ENCODE peak calls at places on chromosomes 1 and 21, in eight cellular contexts. W is PC-3, U is uterus, V is fibroblast of lung, E is fibroblast of mammary gland, G is A549, S is mammary epithelial cell, N is A673. C is an unnamed sample.

GRCh38 chr1:67909776-67910175 is 76.5 kb upstream of the GNG12 start:
- DNase-seq in W (no peak), U (no peak), V (no peak), E (no peak), G (no peak), S (no peak), N (no peak), C (no peak)

GRCh38 chr1:37946703-37947360 is at the start of gene INPP5B:
- DNase-seq in W (no peak), U (peak; percentile 83), V (peak; percentile 85), E (peak; percentile 85), G (peak; percentile 84), S (no peak), N (peak; percentile 88), C (peak; percentile 89)

GRCh38 chr21:43984905-43985689 is 27.0 kb upstream of the TRAPPC10 start:
- DNase-seq in W (no peak), U (no peak), V (peak; percentile 11), E (peak; percentile 10), G (no peak), S (no peak), N (no peak), C (no peak)

GRCh38 chr1:117802546-117803257 is 126.7 kb downstream of the GDAP2 start:
- DNase-seq in W (no peak), U (no peak), V (peak; percentile 10), E (peak; percentile 69), G (no peak), S (peak; percentile 28), N (peak; percentile 70), C (no peak)

GRCh38 chr1:108503062-108503740 is 53.1 kb downstream of the NBPF6 start:
- DNase-seq in W (peak; percentile 79), U (no peak), V (peak; percentile 90), E (peak; percentile 58), G (peak; percentile 73), S (no peak), N (no peak), C (no peak)

GRCh38 chr1:245580651-245581050 is 425.9 kb downstream of the KIF26B start:
- DNase-seq in W (no peak), U (no peak), V (no peak), E (no peak), G (no peak), S (no peak), N (no peak), C (no peak)

GRCh38 chr1:184597652-184598357 is 156.9 kb downstream of the EDEM3 start:
- DNase-seq in W (no peak), U (no peak), V (no peak), E (peak; percentile 35), G (no peak), S (no peak), N (no peak), C (no peak)

GRCh38 chr1:237211031-237211430 is 169.0 kb downstream of the RYR2 start:
- DNase-seq in W (no peak), U (no peak), V (no peak), E (no peak), G (no peak), S (no peak), N (no peak), C (no peak)

GRCh38 chr1:109885589-109885988 is 25.1 kb upstream of the CSF1 start:
- DNase-seq in W (no peak), U (no peak), V (no peak), E (no peak), G (no peak), S (no peak), N (no peak), C (peak; percentile 65)

GRCh38 chr1:220666349-220666748 is 23.8 kb upstream of the C1orf115 start:
- DNase-seq in W (no peak), U (no peak), V (no peak), E (no peak), G (no peak), S (no peak), N (no peak), C (no peak)

GRCh38 chr21:36425286-36425685 is 40.1 kb downstream of the CHAF1B start:
- DNase-seq in W (no peak), U (no peak), V (peak; percentile 80), E (peak; percentile 62), G (no peak), S (no peak), N (no peak), C (no peak)

GRCh38 chr21:33069994-33070811 is at the start of gene OLIG1:
- DNase-seq in W (peak; percentile 56), U (no peak), V (peak; percentile 44), E (peak; percentile 8), G (peak; percentile 55), S (peak; percentile 32), N (peak; percentile 17), C (peak; percentile 95)

GRCh38 chr21:14383596-14384210 is 757 bp upstream of the HSPA13 start:
- DNase-seq in W (no peak), U (no peak), V (peak; percentile 31), E (peak; percentile 47), G (peak; percentile 16), S (no peak), N (peak; percentile 7), C (peak; percentile 58)

GRCh38 chr1:109181085-109181806 is 32.5 kb upstream of the SARS1 start:
- DNase-seq in W (peak; percentile 90), U (no peak), V (peak; percentile 61), E (peak; percentile 24), G (peak; percentile 89), S (no peak), N (no peak), C (no peak)

GRCh38 chr1:152654110-152654509 is 9.1 kb upstream of the LCE2D start:
- DNase-seq in W (peak; percentile 84), U (no peak), V (peak; percentile 10), E (peak; percentile 63), G (peak; percentile 62), S (peak; percentile 54), N (peak; percentile 76), C (peak; percentile 70)

GRCh38 chr1:214372092-214372491 is 91.1 kb downstream of the SMYD2 start:
- DNase-seq in W (no peak), U (no peak), V (peak; percentile 74), E (no peak), G (no peak), S (no peak), N (no peak), C (no peak)

GRCh38 chr1:173118404-173118803 is 67.7 kb upstream of the TNFSF18 start:
- DNase-seq in W (no peak), U (no peak), V (no peak), E (no peak), G (no peak), S (no peak), N (no peak), C (no peak)

GRCh38 chr1:229664133-229664689 is 38.2 kb downstream of the URB2 start:
- DNase-seq in W (no peak), U (no peak), V (peak; percentile 39), E (peak; percentile 14), G (no peak), S (peak; percentile 96), N (peak; percentile 76), C (no peak)

GRCh38 chr21:37792046-37792445 is 124.2 kb downstream of the KCNJ6 start:
- DNase-seq in W (no peak), U (no peak), V (peak; percentile 74), E (no peak), G (no peak), S (no peak), N (no peak), C (no peak)

GRCh38 chr21:37788503-37788902 is 127.8 kb downstream of the KCNJ6 start:
- DNase-seq in W (no peak), U (no peak), V (no peak), E (no peak), G (no peak), S (no peak), N (no peak), C (no peak)

GRCh38 chr21:37793660-37794059 is 122.6 kb downstream of the KCNJ6 start:
- DNase-seq in W (no peak), U (no peak), V (peak; percentile 48), E (no peak), G (no peak), S (no peak), N (no peak), C (no peak)

GRCh38 chr21:37787456-37787855 is 128.8 kb downstream of the KCNJ6 start:
- DNase-seq in W (peak; percentile 62), U (no peak), V (peak; percentile 96), E (peak; percentile 80), G (peak; percentile 53), S (peak; percentile 61), N (no peak), C (no peak)

GRCh38 chr21:37790905-37791304 is 125.4 kb downstream of the KCNJ6 start:
- DNase-seq in W (no peak), U (no peak), V (no peak), E (no peak), G (no peak), S (no peak), N (no peak), C (no peak)
- H3K4me3 ChIP-seq in W (no peak overlapping the region), U (no peak overlapping the region), V (no peak overlapping the region), E (no peak overlapping the region), G (no peak overlapping the region), S (no peak overlapping the region), N (no peak overlapping the region), C (no peak overlapping the region)

GRCh38 chr1:100462291-100463040 is 75.5 kb upstream of the GPR88 start:
- DNase-seq in W (no peak), U (no peak), V (no peak), E (no peak), G (no peak), S (no peak), N (no peak), C (no peak)
- H3K4me3 ChIP-seq in W (no peak overlapping the region), U (no peak overlapping the region), V (no peak overlapping the region), E (no peak overlapping the region), G (no peak overlapping the region), S (no peak overlapping the region), N (no peak overlapping the region), C (no peak overlapping the region)

DNA sequence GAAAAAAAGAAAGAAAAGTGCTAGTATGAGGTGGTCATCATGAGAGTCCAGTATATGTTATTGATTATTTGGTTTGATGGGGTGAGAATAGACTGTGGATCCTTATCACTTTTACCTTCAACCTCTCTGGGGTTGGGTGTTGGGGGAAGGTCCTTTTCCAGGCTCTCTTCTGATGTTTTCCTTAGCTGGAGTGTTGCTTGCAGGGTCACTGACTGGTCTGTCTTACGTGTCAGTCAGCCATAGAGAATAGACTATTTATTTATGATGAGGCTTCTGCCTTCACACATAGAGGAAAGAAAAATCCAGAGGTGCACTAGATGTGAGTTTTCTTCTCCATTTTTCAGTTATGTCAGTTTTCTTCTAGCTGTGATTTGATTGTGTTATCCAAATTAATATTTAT is 36.5 kb downstream of the MAP3K21 start:
- DNase-seq in W (no peak), U (no peak), V (no peak), E (no peak), G (no peak), S (no peak), N (no peak), C (no peak)
- H3K4me3 ChIP-seq in W (no peak overlapping the region), U (no peak overlapping the region), V (no peak overlapping the region), E (no peak overlapping the region), G (no peak overlapping the region), S (no peak overlapping the region), N (no peak overlapping the region), C (no peak overlapping the region)

DNA sequence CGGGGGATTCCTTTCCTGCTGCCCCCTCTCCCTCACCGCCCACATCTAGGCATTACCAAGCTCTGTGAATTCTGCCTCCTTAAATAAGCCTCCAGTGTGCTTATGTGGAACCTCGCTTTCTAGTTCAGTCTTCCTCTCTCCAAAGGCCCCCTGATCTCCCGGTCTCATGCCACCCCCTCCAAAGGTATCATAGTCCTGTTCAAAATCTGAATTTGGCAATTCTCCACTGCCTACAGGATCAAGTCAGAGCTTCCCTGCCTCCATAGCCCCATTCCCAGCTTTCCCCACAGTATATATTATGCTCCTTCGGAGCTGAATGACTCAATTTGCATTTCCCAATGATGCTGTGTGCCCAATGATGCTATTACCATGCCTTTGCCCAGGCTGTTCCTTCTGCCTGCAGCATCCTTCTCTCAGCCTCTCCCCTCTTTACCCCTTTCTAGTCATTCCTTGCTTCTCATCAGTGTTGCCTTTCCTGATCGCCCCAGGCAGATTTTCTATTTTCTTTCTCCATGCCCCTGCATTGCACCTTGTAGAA is 1.7 kb downstream of the AZIN2 start:
- DNase-seq in W (no peak), U (no peak), V (no peak), E (peak; percentile 38), G (no peak), S (no peak), N (no peak), C (no peak)
- H3K4me3 ChIP-seq in W (no peak overlapping the region), U (no peak overlapping the region), V (no peak overlapping the region), E (no peak overlapping the region), G (no peak overlapping the region), S (no peak overlapping the region), N (no peak overlapping the region), C (no peak overlapping the region)

C was measured in NB4.